ENCODE peak calls at places on chromosomes 12 and 14, in six cellular contexts. O is mucosa of descending colon, I is AG09309, G is brain microvascular endothelial cell, L is lung, U is neural progenitor cell. A is an unnamed sample.

GRCh38 chr14:90522585-90523191 is 125.9 kb downstream of the CALM1 start:
- DNase-seq in O (peak), I (no peak), G (no peak), L (peak), U (peak), A (no peak)

GRCh38 chr12:91274886-91275285 is 92.3 kb upstream of the DCN start:
- DNase-seq in O (no peak), I (peak), U (peak), L (no peak), G (no peak), A (no peak)

GRCh38 chr12:101604132-101604531 is 9.4 kb downstream of the MYBPC1 start:
- DNase-seq in G (no peak), L (no peak), U (no peak), I (no peak), O (no peak), A (no peak)

GRCh38 chr12:19131020-19131431 is 1.5 kb downstream of the PLEKHA5 start:
- DNase-seq in I (no peak), G (no peak), O (peak), U (peak), L (no peak), A (peak)

GRCh38 chr12:27453462-27453861 is 6.9 kb downstream of the SMCO2 start:
- DNase-seq in G (no peak), L (no peak), U (no peak), I (no peak), O (no peak), A (no peak)

GRCh38 chr14:75886661-75887348 is 95.0 kb downstream of the TGFB3 start:
- DNase-seq in O (no peak), L (no peak), U (no peak), G (no peak), I (no peak), A (no peak)

GRCh38 chr12:129520736-129521135 is 383.1 kb downstream of the TMEM132D start:
- DNase-seq in G (peak), L (no peak), O (no peak), U (no peak), I (no peak), A (no peak)

GRCh38 chr12:91396296-91396695 is 213.7 kb upstream of the DCN start:
- DNase-seq in I (no peak), G (no peak), O (no peak), L (no peak), U (no peak), A (no peak)

GRCh38 chr12:104643093-104643646 is 186.4 kb downstream of the CHST11 start:
- DNase-seq in G (no peak), U (no peak), I (no peak), L (no peak), O (no peak), A (no peak)

GRCh38 chr14:76924363-76925151 is 98.3 kb downstream of the LRRC74A start:
- DNase-seq in L (no peak), U (peak), G (peak), O (no peak), I (no peak), A (peak)

GRCh38 chr12:54009171-54010052 is 627 bp downstream of the HOXC8 start:
- DNase-seq in G (no peak), O (no peak), U (no peak), I (no peak), L (no peak), A (no peak)

GRCh38 chr12:107468976-107469375 is 216.6 kb upstream of the PWP1 start:
- DNase-seq in L (no peak), I (no peak), G (no peak), U (no peak), O (no peak), A (no peak)

GRCh38 chr14:105489607-105490317 is 1.3 kb upstream of the TEDC1 start:
- DNase-seq in I (peak), L (peak), O (peak), U (peak), G (peak), A (peak)
- TF ChIP-seq CTCF in I (peak), L (peak), O (peak), U (peak), G (peak), A (peak)

GRCh38 chr14:93939304-93940229 is 12.4 kb downstream of the FAM181A start:
- DNase-seq in G (peak), O (peak), L (peak), U (peak), I (no peak), A (peak)

GRCh38 chr14:93938766-93939303 is 11.7 kb downstream of the FAM181A start:
- DNase-seq in O (no peak), L (no peak), G (no peak), U (no peak), I (no peak), A (no peak)

GRCh38 chr14:93936926-93937325 is 9.8 kb downstream of the FAM181A start:
- DNase-seq in I (no peak), O (no peak), L (no peak), G (no peak), U (no peak), A (no peak)

GRCh38 chr14:93936245-93936644 is 9.1 kb downstream of the FAM181A start:
- DNase-seq in G (no peak), O (no peak), I (no peak), L (no peak), U (peak), A (no peak)

DNA sequence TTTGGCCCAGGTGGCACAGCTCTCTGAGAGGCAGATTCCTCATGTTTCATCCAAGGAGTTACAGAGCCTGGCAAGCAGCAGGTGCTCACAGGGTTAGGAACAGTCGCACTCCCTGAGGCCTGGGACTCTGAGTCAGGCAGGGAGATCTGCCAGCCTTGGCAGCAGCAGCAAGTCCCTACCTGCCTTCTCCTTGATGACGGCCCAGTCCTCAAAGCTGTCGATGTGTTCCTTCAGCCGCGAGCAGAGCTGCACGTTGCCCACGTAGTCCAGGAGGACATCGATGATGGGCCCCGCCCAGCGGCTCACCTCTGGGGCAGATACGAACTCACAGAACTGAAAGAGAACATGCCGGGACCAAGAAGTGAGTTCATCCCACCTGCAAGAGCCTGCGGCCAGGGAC is 10.4 kb downstream of the FAM181A start:
- DNase-seq in G (no peak), U (no peak), O (no peak), I (no peak), L (no peak), A (no peak)
- TF ChIP-seq CTCF in G (no peak), U (no peak), O (no peak), I (no peak), L (no peak), A (no peak)

DNA sequence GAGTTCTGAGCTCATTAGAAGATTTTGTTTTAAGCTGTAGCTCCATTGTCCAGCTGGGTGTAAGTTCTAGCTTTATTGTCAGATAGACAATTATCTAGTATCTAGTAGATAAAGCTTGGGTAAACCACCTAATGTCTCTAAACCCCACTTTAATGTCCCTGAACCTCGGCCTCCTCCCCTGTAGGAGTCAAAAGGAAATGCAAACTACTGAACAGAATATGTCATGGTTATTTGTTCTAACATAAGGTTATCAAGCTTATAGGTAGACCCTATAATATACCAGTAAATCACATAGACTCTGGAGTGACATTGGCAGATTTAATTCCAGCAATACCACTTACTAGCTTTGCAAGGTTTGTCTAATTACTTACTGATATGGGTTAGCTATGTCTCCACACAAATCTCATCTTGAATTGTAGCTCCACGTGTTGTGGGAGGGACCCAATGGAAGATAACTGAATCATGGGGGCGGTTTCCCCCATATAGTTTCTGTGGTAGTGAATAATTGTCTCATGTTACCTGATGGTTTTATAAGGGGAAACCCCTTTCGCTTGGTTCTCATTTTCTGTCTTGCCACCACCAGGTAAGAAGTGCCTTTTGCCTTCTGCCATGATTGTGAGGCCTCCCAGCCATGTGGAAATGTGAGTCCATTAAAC is 29.4 kb downstream of the BCAT1 start:
- DNase-seq in I (no peak), U (no peak), L (no peak), O (no peak), G (no peak), A (no peak)
- TF ChIP-seq CTCF in I (no peak), U (no peak), L (no peak), O (no peak), G (no peak), A (no peak)

DNA sequence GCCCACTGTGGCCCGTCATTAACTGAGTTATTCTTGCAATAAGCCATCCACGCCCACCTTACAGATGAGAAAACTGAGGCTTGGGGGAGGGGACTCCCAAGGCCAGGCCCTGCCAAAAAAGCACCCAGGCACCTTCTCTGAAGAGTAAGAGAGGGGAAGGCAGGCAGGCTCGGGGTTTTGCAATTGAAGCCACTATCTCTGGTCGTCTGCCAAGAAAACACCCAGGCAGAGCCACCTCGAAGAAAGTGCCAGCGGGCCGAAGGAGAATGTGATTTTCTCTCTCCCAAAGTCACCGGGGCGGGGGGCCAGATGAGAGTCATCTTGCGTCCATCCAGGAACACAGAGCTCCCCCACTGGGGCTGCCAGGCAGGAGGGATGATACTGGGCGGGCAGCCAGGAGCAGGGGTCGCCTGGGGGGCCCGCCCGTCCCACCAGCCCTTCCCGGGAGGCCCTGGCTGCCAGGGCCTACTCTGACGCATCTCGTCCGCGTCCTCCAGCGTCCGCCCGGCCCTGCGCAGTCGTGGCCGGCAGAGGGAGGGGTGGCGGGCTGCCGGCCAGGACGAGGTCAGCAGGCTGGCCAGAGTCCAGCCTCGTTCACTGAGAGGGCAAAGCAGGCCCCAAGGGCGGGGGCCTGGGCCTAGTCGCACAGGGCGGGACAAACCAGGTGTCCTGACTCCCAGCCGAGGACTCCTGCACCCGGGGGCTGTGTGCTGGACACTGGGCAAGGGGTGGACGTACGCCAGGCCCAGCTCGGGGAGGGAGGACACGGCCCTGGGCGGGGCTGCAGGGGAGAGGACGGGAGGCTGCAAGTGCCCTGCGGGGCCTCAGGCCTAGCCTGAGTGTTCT is 74.4 kb downstream of the RFLNA start:
- DNase-seq in I (peak), G (peak), U (no peak), L (peak), O (peak), A (no peak)
- TF ChIP-seq CTCF in I (peak), G (peak), U (no peak), L (no peak), O (peak), A (no peak)

A was measured in progenitor cell of endocrine pancreas.